ENCODE peak calls at places on chromosomes 7 and 10, in eight cellular contexts. C, O, Z, S, V, X, L and R are unnamed samples.

GRCh38 chr7:117704098-117704497 is 169.1 kb downstream of the CTTNBP2 start:
- DNase-seq in O (no peak), L (no peak), S (no peak), C (no peak), Z (no peak), X (no peak), V (no peak), R (no peak)

GRCh38 chr10:103154464-103155299 is 38.4 kb downstream of the NT5C2 start:
- DNase-seq in O (no peak), Z (no peak), V (no peak), C (no peak), L (no peak), S (no peak), X (no peak), R (no peak)

GRCh38 chr10:31536297-31536696 is 217.3 kb downstream of the ZEB1 start:
- DNase-seq in O (no peak), C (no peak), S (no peak), L (no peak), X (no peak), V (no peak), Z (no peak), R (no peak)

GRCh38 chr7:71389976-71390375 is 258.0 kb downstream of the GALNT17 start:
- DNase-seq in L (no peak), O (no peak), V (no peak), X (no peak), Z (no peak), C (no peak), S (no peak), R (no peak)

GRCh38 chr10:78190051-78190450 is 156.4 kb downstream of the RPS24 start:
- DNase-seq in X (no peak), C (no peak), L (no peak), Z (no peak), O (no peak), S (no peak), V (no peak), R (no peak)

GRCh38 chr10:1631282-1631681 is 106.0 kb downstream of the ADARB2 start:
- DNase-seq in L (no peak), O (no peak), X (no peak), S (no peak), V (no peak), C (no peak), Z (no peak), R (no peak)

GRCh38 chr7:83452256-83452655 is 196.7 kb downstream of the SEMA3E start:
- DNase-seq in L (no peak), S (no peak), V (no peak), O (no peak), C (no peak), Z (no peak), X (no peak), R (no peak)

GRCh38 chr10:121845044-121845784 is 82.6 kb downstream of the ATE1 start:
- DNase-seq in V (no peak), X (no peak), Z (no peak), L (no peak), S (no peak), C (no peak), O (no peak), R (no peak)

GRCh38 chr7:50155755-50156154 is 62.7 kb upstream of the ZPBP start:
- DNase-seq in V (no peak), Z (no peak), C (no peak), S (peak), L (no peak), X (no peak), O (no peak), R (no peak)